ENCODE peak calls at places on chromosomes 7 and 10, in five cellular contexts. E is ureter, S is HCEC 1CT, M is Calu3, Z is suprapubic skin. A is an unnamed sample.

GRCh38 chr7:39540320-39540719 is 25.9 kb upstream of the YAE1 start:
- DNase-seq in E (no peak), S (no peak), M (no peak), Z (no peak), A (no peak)

GRCh38 chr7:3028071-3028766 is 15.4 kb downstream of the CARD11 start:
- DNase-seq in E (peak), S (peak), M (peak), Z (peak), A (no peak)

GRCh38 chr7:74271742-74272141 is 17.5 kb upstream of the CLIP2 start:
- DNase-seq in E (no peak), S (no peak), M (no peak), Z (no peak), A (no peak)

GRCh38 chr10:78543749-78544446 is 510.2 kb downstream of the RPS24 start:
- DNase-seq in E (peak), S (no peak), M (no peak), Z (peak), A (no peak)

GRCh38 chr7:23117841-23118240 is 12.3 kb downstream of the KLHL7 start:
- DNase-seq in E (no peak), S (peak), M (no peak), Z (no peak), A (no peak)

GRCh38 chr7:29748286-29749099 is 57.8 kb upstream of the WIPF3 start:
- DNase-seq in E (no peak), S (peak), M (peak), Z (no peak), A (no peak)

GRCh38 chr7:45689011-45689796 is 115.0 kb downstream of the ADCY1 start:
- DNase-seq in E (no peak), S (peak), M (no peak), Z (peak), A (no peak)

GRCh38 chr10:72276421-72277339 is 3.0 kb downstream of the DDIT4 start:
- DNase-seq in E (peak), S (peak), M (peak), Z (no peak), A (no peak)

GRCh38 chr10:51657481-51657880 is 41.9 kb downstream of the CSTF2T start:
- DNase-seq in E (no peak), S (no peak), M (no peak), Z (no peak), A (no peak)

GRCh38 chr7:140176271-140176701 is 497 bp downstream of the KDM7A start:
- DNase-seq in E (no peak), S (no peak), M (no peak), Z (no peak), A (no peak)

GRCh38 chr10:74898201-74898976 is 72.0 kb downstream of the KAT6B start:
- DNase-seq in E (no peak), S (peak), M (no peak), Z (no peak), A (no peak)

GRCh38 chr7:34061175-34061574 is 155.8 kb downstream of the BMPER start:
- DNase-seq in E (no peak), S (peak), M (no peak), Z (no peak), A (no peak)

GRCh38 chr10:44334091-44334490 is 50.8 kb downstream of the CXCL12 start:
- DNase-seq in E (no peak), S (no peak), M (no peak), Z (peak), A (peak)

GRCh38 chr10:58695022-58695421 is 182.3 kb downstream of the BICC1 start:
- DNase-seq in E (no peak), S (no peak), M (no peak), Z (no peak), A (no peak)

GRCh38 chr10:94279835-94280709 is 82.7 kb downstream of the NOC3L start:
- DNase-seq in E (peak), S (peak), M (peak), Z (no peak), A (no peak)

GRCh38 chr10:22690158-22690557 is 24.2 kb downstream of the PIP4K2A start:
- DNase-seq in E (no peak), S (no peak), M (no peak), Z (no peak), A (no peak)

GRCh38 chr10:75764974-75765551 is 333.6 kb downstream of the LRMDA start:
- DNase-seq in E (no peak), S (no peak), M (no peak), Z (no peak), A (no peak)

GRCh38 chr10:14235511-14235910 is 95.2 kb downstream of the FRMD4A start:
- DNase-seq in E (no peak), S (no peak), M (no peak), Z (no peak), A (no peak)

GRCh38 chr7:468681-469590 is 50.7 kb downstream of the PDGFA start:
- DNase-seq in E (no peak), S (no peak), M (peak), Z (no peak), A (no peak)

GRCh38 chr10:12129222-12130111 is at the start of gene SEC61A2:
- DNase-seq in E (peak), S (peak), M (peak), Z (peak), A (no peak)

GRCh38 chr7:35802649-35803048 is 1.8 kb downstream of the SEPTIN7 start:
- DNase-seq in E (no peak), S (no peak), M (no peak), Z (no peak), A (no peak)

GRCh38 chr7:150799741-150800575 is at the start of gene TMEM176B:
- DNase-seq in E (peak), S (no peak), M (peak), Z (no peak), A (no peak)

GRCh38 chr7:29871787-29872398 is 65.6 kb downstream of the WIPF3 start:
- DNase-seq in E (no peak), S (peak), M (no peak), Z (no peak), A (no peak)

GRCh38 chr7:38916396-38916795 is 7.4 kb upstream of the VPS41 start:
- DNase-seq in E (no peak), S (no peak), M (no peak), Z (no peak), A (no peak)

GRCh38 chr7:33534830-33535229 is 370.5 kb upstream of the BMPER start:
- DNase-seq in E (no peak), S (no peak), M (no peak), Z (no peak), A (no peak)

A was measured in vagina.